ENCODE peak calls at places on chromosomes 2 and 18, in five cellular contexts. B, C, M, P and J are unnamed samples.
A peak's percentile ranks its signal among the peaks of the same experiment; 100 is the strongest.

GRCh38 chr2:118983133-118983532 is 41.1 kb downstream of the MARCO start:
- DNase-seq in B (no peak), C (no peak), M (no peak), P (no peak), J (no peak)

GRCh38 chr2:220491633-220492032 is 864.2 kb downstream of the SLC4A3 start:
- DNase-seq in B (no peak), C (no peak), M (no peak), P (no peak), J (no peak)

GRCh38 chr2:224545884-224546644 is 39.1 kb downstream of the CUL3 start:
- DNase-seq in B (no peak), C (peak; percentile 21), M (peak; percentile 23), P (no peak), J (no peak)

GRCh38 chr18:79200546-79201268 is 131.5 kb downstream of the ATP9B start:
- DNase-seq in B (peak; percentile 30), C (peak; percentile 46), M (no peak), P (no peak), J (peak; percentile 97)

GRCh38 chr2:239313776-239314175 is 87.0 kb downstream of the HDAC4 start:
- DNase-seq in B (no peak), C (no peak), M (no peak), P (no peak), J (peak; percentile 50)

GRCh38 chr2:101803128-101803527 is 105.6 kb downstream of the MAP4K4 start:
- DNase-seq in B (no peak), C (no peak), M (no peak), P (no peak), J (no peak)

GRCh38 chr2:15704788-15705115 is 113.1 kb downstream of the DDX1 start:
- DNase-seq in B (no peak), C (no peak), M (no peak), P (no peak), J (no peak)

GRCh38 chr2:197647961-197648690 is 27.3 kb downstream of the RFTN2 start:
- DNase-seq in B (no peak), C (peak; percentile 34), M (peak; percentile 59), P (no peak), J (no peak)

GRCh38 chr2:65300134-65300771 is 72.6 kb downstream of the ACTR2 start:
- DNase-seq in B (no peak), C (no peak), M (no peak), P (no peak), J (no peak)

GRCh38 chr18:32389868-32390267 is 80.8 kb downstream of the GAREM1 start:
- DNase-seq in B (no peak), C (no peak), M (no peak), P (no peak), J (no peak)

GRCh38 chr2:85436836-85437487 is 18.4 kb downstream of the SH2D6 start:
- DNase-seq in B (no peak), C (no peak), M (no peak), P (no peak), J (no peak)

GRCh38 chr2:180761224-180761623 is 219.2 kb upstream of the UBE2E3 start:
- DNase-seq in B (no peak), C (peak; percentile 19), M (no peak), P (no peak), J (no peak)

GRCh38 chr2:135095591-135095990 is 43.5 kb downstream of the RAB3GAP1 start:
- DNase-seq in B (no peak), C (no peak), M (no peak), P (no peak), J (no peak)

GRCh38 chr2:219302412-219302968 is 6.7 kb downstream of the PTPRN start:
- DNase-seq in B (no peak), C (no peak), M (no peak), P (no peak), J (no peak)

GRCh38 chr2:149782566-149782965 is 195.0 kb upstream of the MMADHC start:
- DNase-seq in B (no peak), C (no peak), M (no peak), P (no peak), J (no peak)

GRCh38 chr18:12336887-12337286 is 28.8 kb downstream of the TUBB6 start:
- DNase-seq in B (no peak), C (no peak), M (no peak), P (no peak), J (no peak)

GRCh38 chr2:237281900-237282306 is 132.1 kb downstream of the COL6A3 start:
- DNase-seq in B (no peak), C (no peak), M (peak; percentile 92), P (no peak), J (no peak)

GRCh38 chr18:61833387-61833786 is 59.4 kb downstream of the RNF152 start:
- DNase-seq in B (no peak), C (peak; percentile 29), M (no peak), P (no peak), J (no peak)

GRCh38 chr2:210895132-210895531 is 338.7 kb downstream of the CPS1 start:
- DNase-seq in B (no peak), C (no peak), M (no peak), P (no peak), J (no peak)
- TF ChIP-seq CTCF in B (no peak), C (no peak), M (no peak), P (no peak), J (no peak)

DNA sequence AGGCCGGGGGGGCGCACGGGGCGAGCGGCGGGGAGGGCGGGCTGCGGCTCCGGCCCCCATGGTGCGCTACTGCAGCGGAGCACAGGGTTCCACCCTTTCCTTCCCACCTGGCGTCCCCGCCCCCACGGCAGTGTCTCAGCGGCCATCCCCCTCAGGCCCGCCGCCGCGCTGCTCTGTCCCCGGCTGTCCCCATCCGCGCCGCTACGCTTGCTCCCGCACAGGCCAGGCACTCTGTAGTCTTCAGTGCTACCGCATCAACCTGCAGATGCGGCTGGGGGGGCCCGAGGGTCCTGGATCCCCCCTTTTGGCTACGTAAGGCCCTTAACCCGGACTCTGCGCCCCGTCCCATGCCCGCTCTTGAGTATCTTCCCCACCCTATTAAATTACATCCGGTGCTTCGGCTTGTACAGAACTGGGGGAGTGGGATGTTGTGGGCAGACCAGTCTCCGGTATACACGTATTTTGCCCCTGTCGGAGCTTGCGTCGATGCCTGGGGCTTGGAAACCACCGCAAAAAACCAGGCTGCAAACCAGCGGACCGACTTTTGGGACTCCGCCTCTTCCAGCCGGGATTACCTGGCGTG is 598 bp upstream of the WBP1 start:
- DNase-seq in B (peak; percentile 87), C (peak; percentile 90), M (no peak), P (peak; percentile 86), J (peak; percentile 79)
- TF ChIP-seq CTCF in B (no peak), C (no peak), M (no peak), P (no peak), J (no peak)

DNA sequence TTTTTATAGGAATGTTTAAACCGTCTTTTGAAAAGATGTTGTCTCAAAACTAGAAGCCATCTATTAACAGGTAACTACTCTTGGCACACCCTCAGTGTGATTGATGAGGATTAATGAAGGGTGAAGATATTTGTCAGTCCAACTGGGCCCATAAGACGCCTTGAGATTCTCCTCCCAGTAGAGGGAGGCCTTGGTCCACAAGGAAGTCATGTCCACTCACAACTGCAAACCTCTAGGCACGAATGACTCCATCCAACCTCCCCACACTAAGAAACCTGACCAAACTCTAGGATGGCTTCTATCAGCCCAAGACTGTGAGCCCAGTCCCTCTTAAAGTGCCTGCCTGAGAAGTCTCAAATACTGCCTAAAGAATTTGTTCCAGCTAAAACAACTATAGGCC is 19.2 kb upstream of the GRP start:
- DNase-seq in B (no peak), C (peak; percentile 7), M (no peak), P (no peak), J (no peak)
- TF ChIP-seq CTCF in B (no peak), C (no peak), M (no peak), P (no peak), J (peak; percentile 22)

GRCh38 chr2:230981704-230982103 is 14.2 kb upstream of the SPATA3 start:
- DNase-seq in B (no peak), C (peak; percentile 62), M (no peak), P (no peak), J (no peak)
- TF ChIP-seq CTCF in B (no peak), C (no peak), M (no peak), P (no peak), J (no peak)

GRCh38 chr2:66445781-66446177 is 10.9 kb downstream of the MEIS1 start:
- DNase-seq in B (no peak), C (no peak), M (no peak), P (no peak), J (no peak)

GRCh38 chr2:66446178-66446860 is 11.4 kb downstream of the MEIS1 start:
- DNase-seq in B (no peak), C (no peak), M (no peak), P (no peak), J (no peak)

GRCh38 chr2:66443977-66444855 is 9.3 kb downstream of the MEIS1 start:
- DNase-seq in B (no peak), C (no peak), M (no peak), P (no peak), J (no peak)

GRCh38 chr2:66446924-66447323 is 12.0 kb downstream of the MEIS1 start:
- DNase-seq in B (no peak), C (no peak), M (no peak), P (no peak), J (no peak)

DNA sequence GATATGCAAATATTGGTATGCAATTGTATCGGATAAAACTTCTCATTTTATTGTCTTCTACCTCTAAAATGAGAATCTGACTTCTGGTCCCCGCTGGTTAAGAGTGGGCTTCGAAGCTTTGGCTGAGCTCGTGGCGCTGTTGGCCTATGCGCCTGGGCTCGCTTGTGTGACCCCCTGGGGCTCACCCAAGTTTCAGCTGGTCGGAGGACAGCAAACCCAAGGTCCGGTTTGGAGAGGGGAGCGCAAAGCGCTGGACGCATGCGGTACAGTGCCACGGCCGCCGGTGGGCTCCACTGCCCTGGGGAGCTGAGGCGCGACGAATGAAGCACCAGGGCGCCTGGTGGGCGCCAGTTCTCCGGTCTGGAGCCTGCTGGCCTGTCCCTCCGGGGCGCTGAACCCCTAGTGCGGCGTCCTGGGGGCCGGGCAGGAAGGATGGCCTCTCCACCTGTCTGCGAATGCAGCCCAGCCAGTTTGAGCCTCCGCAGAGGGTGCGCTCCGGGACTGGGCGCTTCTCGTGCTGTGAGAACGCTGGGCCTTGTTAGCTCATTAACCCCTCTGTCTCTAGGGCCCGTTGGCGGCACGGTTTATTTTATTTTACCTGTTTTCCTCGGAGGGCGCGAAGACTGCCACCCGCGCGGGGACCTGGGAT is 10.3 kb downstream of the MEIS1 start:
- DNase-seq in B (no peak), C (no peak), M (no peak), P (no peak), J (no peak)
- TF ChIP-seq CTCF in B (no peak), C (no peak), M (peak; percentile 41), P (no peak), J (no peak)

DNA sequence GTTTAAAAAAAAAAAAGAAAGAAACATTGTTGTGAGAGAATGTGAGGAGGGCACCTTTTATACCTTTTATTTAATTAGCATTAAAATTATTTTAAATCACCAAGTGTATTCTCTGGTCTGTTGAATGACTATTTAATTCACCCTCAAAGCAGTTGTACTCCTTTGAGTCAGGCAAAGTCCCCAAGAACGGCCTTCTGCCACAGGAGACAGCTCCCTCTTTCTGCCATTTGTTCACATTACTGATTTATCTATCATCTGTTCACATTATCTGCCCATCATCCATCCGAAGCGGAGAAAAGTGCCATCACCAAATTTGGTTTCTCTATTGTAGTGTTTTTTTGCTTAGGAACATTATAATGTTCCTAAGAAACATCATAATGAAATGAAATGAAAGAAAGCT is 240.7 kb upstream of the DPP10 start:
- DNase-seq in B (no peak), C (no peak), M (no peak), P (no peak), J (no peak)
- TF ChIP-seq CTCF in B (no peak), C (no peak), M (no peak), P (no peak), J (peak; percentile 8)

GRCh38 chr2:23563673-23564617 is 179.0 kb downstream of the KLHL29 start:
- DNase-seq in B (no peak), C (no peak), M (peak; percentile 58), P (no peak), J (no peak)
- TF ChIP-seq CTCF in B (no peak), C (no peak), M (peak; percentile 6), P (no peak), J (no peak)